ENCODE peak calls at places on chromosome 10, in six cellular contexts. I is transverse colon, Q is tibial nerve, C is ovary, Y is A549, F is body of pancreas. M is an unnamed sample.

GRCh38 chr10:68543004-68543918 is 15.9 kb upstream of the SLC25A16 start:
- DNase-seq in I (no peak), Q (no peak), C (no peak), Y (peak), F (no peak), M (no peak)

GRCh38 chr10:132141076-132141475 is 45.7 kb upstream of the DPYSL4 start:
- DNase-seq in I (no peak), Q (no peak), C (peak), Y (no peak), F (no peak), M (peak)

GRCh38 chr10:6221971-6222751 is 19.4 kb downstream of the PFKFB3 start:
- DNase-seq in I (no peak), Q (no peak), C (no peak), Y (no peak), F (no peak), M (no peak)

GRCh38 chr10:15879058-15879457 is 18.8 kb upstream of the MINDY3 start:
- DNase-seq in I (no peak), Q (no peak), C (no peak), Y (peak), F (no peak), M (no peak)

GRCh38 chr10:27614776-27615175 is 110.7 kb downstream of the RAB18 start:
- DNase-seq in I (no peak), Q (no peak), C (no peak), Y (no peak), F (no peak), M (no peak)

GRCh38 chr10:14749051-14749809 is 25.5 kb downstream of the FAM107B start:
- DNase-seq in I (peak), Q (no peak), C (no peak), Y (no peak), F (peak), M (no peak)

GRCh38 chr10:20984632-20985031 is 87.5 kb upstream of the NEBL start:
- DNase-seq in I (no peak), Q (no peak), C (no peak), Y (no peak), F (no peak), M (no peak)

GRCh38 chr10:9508616-9509015 is 1454.1 kb downstream of the GATA3 start:
- DNase-seq in I (no peak), Q (no peak), C (no peak), Y (no peak), F (no peak), M (no peak)

GRCh38 chr10:79380125-79380917 is 33.1 kb downstream of the PPIF start:
- DNase-seq in I (peak), Q (no peak), C (peak), Y (no peak), F (no peak), M (peak)

GRCh38 chr10:24873281-24873683 is 79.1 kb downstream of the PRTFDC1 start:
- DNase-seq in I (no peak), Q (no peak), C (peak), Y (no peak), F (no peak), M (peak)

GRCh38 chr10:43226851-43227845 is 39.7 kb downstream of the RASGEF1A start:
- DNase-seq in I (peak), Q (no peak), C (peak), Y (no peak), F (peak), M (peak)

GRCh38 chr10:58588673-58589265 is 76.1 kb downstream of the BICC1 start:
- DNase-seq in I (no peak), Q (no peak), C (peak), Y (no peak), F (peak), M (no peak)

GRCh38 chr10:70445718-70446485 is 4.4 kb upstream of the NODAL start:
- DNase-seq in I (no peak), Q (no peak), C (no peak), Y (no peak), F (no peak), M (no peak)

GRCh38 chr10:17216217-17216900 is 11.7 kb upstream of the VIM start:
- DNase-seq in I (no peak), Q (no peak), C (no peak), Y (peak), F (no peak), M (no peak)

GRCh38 chr10:112271982-112272381 is 11.2 kb upstream of the TECTB start:
- DNase-seq in I (no peak), Q (no peak), C (no peak), Y (no peak), F (no peak), M (no peak)

GRCh38 chr10:31698169-31698890 is 230.3 kb downstream of the ARHGAP12 start:
- DNase-seq in I (peak), Q (peak), C (no peak), Y (no peak), F (no peak), M (peak)

GRCh38 chr10:5094265-5095205 is at the start of gene AKR1C3:
- DNase-seq in I (no peak), Q (no peak), C (no peak), Y (peak), F (peak), M (peak)

DNA sequence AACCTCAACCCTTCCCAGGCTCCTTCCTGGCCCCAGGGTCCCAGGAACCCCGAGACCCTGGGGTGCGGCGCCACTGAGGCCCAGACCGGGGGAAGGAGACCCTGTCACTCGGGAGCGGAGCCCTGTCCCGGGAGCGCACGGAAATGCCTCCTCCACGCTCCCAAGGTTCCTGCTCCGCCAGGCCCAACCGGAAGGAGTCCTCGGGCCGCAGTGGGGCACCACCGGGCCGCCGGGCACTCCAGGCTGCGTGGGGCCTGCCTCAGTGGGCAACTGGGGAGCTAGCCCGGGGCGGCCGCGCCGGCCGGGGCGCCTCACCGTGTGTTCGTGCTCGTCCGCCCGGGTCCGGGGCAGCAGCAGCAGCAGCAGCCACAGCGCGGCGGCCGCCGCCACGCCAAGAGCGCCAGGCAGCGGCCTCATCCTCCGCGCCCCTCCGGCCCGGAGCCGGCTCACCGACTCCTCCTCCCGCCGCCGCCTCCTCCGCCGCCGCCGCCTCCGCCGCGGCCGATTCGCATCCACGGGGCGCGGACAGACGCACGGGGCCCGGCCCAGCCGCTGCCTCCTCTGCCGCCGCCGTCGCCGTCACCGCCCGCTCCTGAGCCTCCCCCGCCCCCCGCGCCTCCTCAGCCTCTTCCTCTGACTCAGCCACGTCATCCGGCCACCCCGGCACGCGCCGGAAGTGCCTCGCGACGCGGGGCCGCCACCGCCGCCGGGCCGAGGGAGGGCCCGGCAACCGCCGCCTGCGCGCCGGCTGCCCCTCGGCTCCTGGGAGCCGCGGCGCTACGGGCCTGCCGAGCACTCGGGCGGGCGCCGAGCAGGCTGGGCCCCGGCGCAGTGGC is at the start of gene TM9SF3:
- DNase-seq in I (peak), Q (peak), C (peak), Y (peak), F (peak), M (peak)
- TF ChIP-seq POLR2A in I (peak), Q (peak), C (peak), Y (peak), F (peak), M (peak)

GRCh38 chr10:102416181-102417094 is 2.1 kb downstream of the PSD start:
- DNase-seq in I (no peak), Q (no peak), C (no peak), Y (no peak), F (no peak), M (no peak)
- H3K27ac ChIP-seq in I (no peak), Q (no peak), C (no peak), Y (no peak), F (no peak), M (no peak)

DNA sequence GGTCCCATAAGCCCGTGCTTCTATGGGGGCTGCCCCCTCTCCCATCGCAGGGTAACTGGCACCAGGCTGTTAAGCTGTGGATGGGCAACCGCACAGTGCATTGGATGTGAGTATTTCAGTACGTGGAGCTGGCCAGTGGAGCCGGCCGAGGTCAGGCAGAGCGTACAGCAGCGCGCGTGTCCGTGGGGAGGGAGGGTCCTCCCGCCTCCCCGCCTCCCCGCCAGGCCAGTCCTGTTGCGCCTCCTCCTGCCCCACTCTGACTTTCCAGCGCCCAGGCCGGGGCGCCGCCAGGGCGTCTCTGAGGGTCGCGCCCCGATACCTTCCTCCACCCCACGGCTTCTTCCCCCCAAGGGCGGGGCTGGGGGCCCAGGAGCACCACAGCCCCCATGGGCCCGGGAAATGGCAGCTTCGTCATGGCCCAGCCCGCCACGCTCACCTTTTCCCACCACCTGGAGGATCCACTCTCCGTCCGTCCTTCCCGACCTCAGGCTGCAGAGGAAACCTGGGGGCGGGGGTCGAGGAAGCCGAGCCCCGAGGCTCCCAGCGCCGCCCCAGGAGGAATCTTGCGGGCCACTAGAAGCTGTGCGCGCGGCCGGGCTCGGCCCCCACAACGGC is 924 bp upstream of the PFKP start:
- DNase-seq in I (no peak), Q (no peak), C (peak), Y (no peak), F (no peak), M (no peak)
- TF ChIP-seq POLR2A in I (no peak), Q (no peak), C (no peak), Y (no peak), F (no peak), M (no peak)

DNA sequence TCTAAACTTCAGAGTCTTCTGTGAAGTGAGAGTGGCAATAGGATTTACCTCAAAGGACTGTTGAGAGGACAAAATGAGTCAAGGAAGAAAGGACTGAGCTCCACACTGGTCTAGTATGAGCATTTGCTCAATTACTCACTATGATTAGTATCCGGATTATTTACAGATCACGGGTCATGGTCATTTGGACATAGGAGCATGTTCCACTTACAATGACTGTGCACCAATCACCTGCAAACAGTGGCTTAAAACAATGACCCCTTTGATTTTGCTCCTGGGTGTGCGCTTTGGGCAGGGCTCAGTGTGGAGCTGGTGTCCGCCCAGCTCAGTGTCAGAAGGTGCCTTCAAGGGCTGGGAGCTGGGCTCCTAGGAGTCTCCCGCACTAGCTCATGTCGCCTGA is 225.4 kb downstream of the TCERG1L start:
- DNase-seq in I (no peak), Q (no peak), C (no peak), Y (no peak), F (no peak), M (no peak)
- H3K27ac ChIP-seq in I (no peak), Q (no peak), C (no peak), Y (no peak), F (no peak), M (no peak)

M was measured in heart left ventricle.